ENCODE peak calls at places on chromosomes 12 and 14, in six cellular contexts. R, T, V, H, D and M are unnamed samples.

GRCh38 chr14:105470812-105471771 is 3.5 kb upstream of the CRIP2 start:
- DNase-seq in H (no peak), T (no peak), V (peak), R (no peak), D (no peak), M (no peak)

GRCh38 chr12:81542065-81542464 is 217.1 kb downstream of the PPFIA2 start:
- DNase-seq in R (no peak), T (no peak), D (no peak), H (no peak), V (no peak), M (no peak)

GRCh38 chr12:8662592-8662991 is at the start of gene MFAP5:
- DNase-seq in D (no peak), V (no peak), H (no peak), T (no peak), R (no peak), M (no peak)

GRCh38 chr14:39469094-39469710 is 37.0 kb upstream of the FBXO33 start:
- DNase-seq in H (peak), T (no peak), R (no peak), D (peak), V (peak), M (no peak)

GRCh38 chr12:111993290-111994150 is 19.4 kb downstream of the TMEM116 start:
- DNase-seq in H (no peak), D (peak), T (no peak), V (no peak), R (no peak), M (peak)

GRCh38 chr12:49838973-49839633 is 3.8 kb downstream of the BCDIN3D start:
- DNase-seq in R (no peak), H (peak), V (no peak), D (peak), T (peak), M (no peak)

GRCh38 chr12:332581-333205 is 56.4 kb downstream of the KDM5A start:
- DNase-seq in H (no peak), R (no peak), T (no peak), D (no peak), V (no peak), M (no peak)

GRCh38 chr12:48296586-48297396 is 53.9 kb downstream of the ZNF641 start:
- DNase-seq in V (peak), T (no peak), R (peak), D (peak), H (no peak), M (no peak)

GRCh38 chr14:35215110-35215872 is 76.9 kb upstream of the PSMA6 start:
- DNase-seq in D (peak), H (peak), V (no peak), T (peak), R (peak), M (no peak)

GRCh38 chr14:100467939-100468338 is 119.3 kb downstream of the BEGAIN start:
- DNase-seq in D (no peak), T (no peak), R (no peak), H (no peak), V (peak), M (no peak)

GRCh38 chr14:34981743-34982420 is 910 bp upstream of the SRP54 start:
- DNase-seq in D (peak), R (no peak), T (peak), H (no peak), V (no peak), M (no peak)

GRCh38 chr14:64721899-64722298 is 17.7 kb downstream of the PLEKHG3 start:
- DNase-seq in D (no peak), V (no peak), T (no peak), R (no peak), H (no peak), M (no peak)
- TF ChIP-seq ZNF274 in D (no peak), V (no peak), T (no peak), R (no peak), H (no peak), M (no peak)

GRCh38 chr12:46266382-46266791 is 2.5 kb downstream of the SLC38A1 start:
- DNase-seq in D (peak), T (no peak), V (no peak), H (no peak), R (no peak), M (no peak)
- TF ChIP-seq ZNF274 in D (no peak), T (no peak), V (no peak), H (no peak), R (no peak), M (no peak)

DNA sequence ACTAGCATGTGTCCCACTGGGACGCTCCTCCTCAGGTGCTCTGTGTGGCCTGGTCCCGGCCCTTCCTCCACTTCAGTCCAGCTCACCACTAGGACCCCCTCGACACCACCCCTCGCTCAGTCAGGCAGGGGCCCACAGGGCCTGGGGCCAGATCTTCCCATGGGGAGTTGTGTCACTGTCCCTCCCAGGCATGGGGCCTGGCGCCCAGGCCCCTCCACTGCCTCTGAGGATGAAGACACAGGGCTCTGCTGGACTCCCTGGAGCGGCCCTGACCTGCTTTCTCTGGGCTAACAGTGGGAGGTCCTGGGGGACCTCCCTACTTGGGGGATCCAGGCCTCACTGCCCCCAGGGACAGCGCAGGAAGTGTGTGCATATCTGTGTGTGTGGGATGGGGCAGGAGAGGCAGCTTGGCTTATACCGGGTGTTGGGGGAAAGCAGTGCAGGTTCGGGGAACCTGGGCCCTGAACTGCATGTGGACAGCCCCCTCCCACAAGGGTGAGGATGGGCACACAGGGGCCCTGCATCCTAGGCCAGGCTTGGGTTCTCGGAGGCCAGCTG is 43.8 kb downstream of the KRT80 start:
- DNase-seq in T (no peak), R (no peak), H (no peak), D (no peak), V (no peak), M (no peak)
- TF ChIP-seq ZNF274 in T (no peak), R (no peak), H (no peak), D (no peak), V (no peak), M (no peak)

GRCh38 chr12:51863921-51864700 is 15.6 kb upstream of the FIGNL2 start:
- DNase-seq in R (peak), H (peak), D (no peak), T (no peak), V (peak), M (no peak)
- TF ChIP-seq ZNF274 in R (no peak), H (no peak), D (no peak), T (no peak), V (no peak), M (no peak)

GRCh38 chr14:30002859-30003258 is 75.2 kb upstream of the PRKD1 start:
- DNase-seq in V (no peak), R (no peak), H (peak), D (no peak), T (no peak), M (no peak)

GRCh38 chr14:30005114-30005698 is 77.6 kb upstream of the PRKD1 start:
- DNase-seq in D (peak), R (peak), T (no peak), H (peak), V (no peak), M (no peak)

DNA sequence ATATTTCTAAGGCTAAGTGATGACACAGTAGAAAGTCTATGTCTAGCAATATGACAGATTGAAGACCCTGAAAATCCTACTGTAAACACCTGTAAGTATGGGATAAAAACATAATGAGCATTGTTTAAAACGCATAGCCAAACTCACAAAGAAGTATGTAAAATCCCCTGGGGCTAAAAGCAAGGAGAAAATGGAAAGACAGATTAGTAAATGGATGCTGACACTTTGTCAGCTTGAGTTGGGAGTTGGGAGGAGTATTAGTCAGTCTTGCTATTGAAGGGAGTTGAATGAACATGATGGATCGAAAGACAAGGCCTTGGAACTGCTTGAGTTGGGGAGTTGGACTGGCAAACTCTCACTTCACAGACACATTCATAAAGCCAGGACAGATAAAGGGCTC is 79.0 kb upstream of the PRKD1 start:
- DNase-seq in T (no peak), V (no peak), D (no peak), H (no peak), R (no peak), M (no peak)
- TF ChIP-seq ZNF274 in T (no peak), V (no peak), D (no peak), H (no peak), R (no peak), M (no peak)

GRCh38 chr14:79040742-79041249 is 870.6 kb downstream of the NRXN3 start:
- DNase-seq in V (no peak), H (no peak), R (no peak), T (no peak), D (no peak), M (no peak)

GRCh38 chr14:79043194-79043889 is 873.2 kb downstream of the NRXN3 start:
- DNase-seq in T (no peak), R (no peak), V (no peak), D (no peak), H (no peak), M (no peak)

DNA sequence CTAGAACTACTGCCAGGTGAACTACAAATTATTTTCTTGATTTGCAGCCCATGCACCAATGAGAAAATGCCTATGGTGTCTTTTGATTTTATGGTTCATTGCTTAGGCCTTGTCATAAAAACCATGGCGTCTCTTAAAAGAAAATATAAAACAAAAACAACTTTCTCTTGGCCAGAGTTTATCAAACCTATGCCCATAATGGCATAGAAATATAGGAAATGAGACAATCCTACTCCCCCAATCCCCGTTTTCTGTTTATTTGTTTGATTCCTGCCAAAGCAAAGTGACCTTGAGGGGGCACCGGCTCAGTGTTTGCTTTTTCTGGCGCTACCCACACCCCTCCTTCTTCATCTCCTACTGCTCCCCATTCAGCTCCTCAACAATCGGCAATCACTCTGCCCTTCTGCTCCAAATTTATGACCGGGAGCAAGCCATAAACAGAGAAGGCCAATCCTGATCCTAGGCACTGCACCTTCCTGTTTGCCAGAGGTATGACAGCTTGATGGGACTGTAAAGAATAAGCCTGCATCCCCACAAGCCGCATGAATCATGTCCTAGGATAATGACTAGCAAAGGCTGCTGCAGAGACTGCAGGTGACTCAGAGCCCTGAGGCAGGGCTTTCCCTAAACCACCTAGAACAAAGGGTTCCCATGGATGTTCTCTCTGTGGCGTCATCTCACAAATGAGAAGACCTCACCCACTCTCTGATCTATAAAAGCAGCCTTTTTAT is 874.9 kb downstream of the NRXN3 start:
- DNase-seq in D (no peak), V (no peak), R (peak), T (no peak), H (no peak), M (no peak)
- TF ChIP-seq ZNF274 in D (no peak), V (no peak), R (no peak), T (no peak), H (no peak), M (no peak)